ENCODE peak calls at places on chromosomes 4 and X, in five cellular contexts. N is WTC11, M is T47D, G is HEK293T, Q is MCF 10A. D is an unnamed sample.

GRCh38 chr4:180234730-180235129 is 2008.5 kb upstream of the TENM3 start:
- DNase-seq in N (no peak), Q (peak), G (no peak), M (no peak), D (no peak)

GRCh38 chrX:75229774-75230173 is 44.1 kb upstream of the UPRT start:
- DNase-seq in N (no peak), G (no peak), Q (no peak), M (no peak), D (no peak)

GRCh38 chr4:184310171-184310567 is 92.5 kb upstream of the ENPP6 start:
- DNase-seq in Q (peak), N (peak), M (no peak), G (no peak), D (no peak)

GRCh38 chrX:37825225-37825842 is 22.0 kb downstream of the DYNLT3 start:
- DNase-seq in G (peak), Q (peak), N (peak), M (no peak), D (no peak)

GRCh38 chrX:70398899-70399298 is 24.2 kb upstream of the GDPD2 start:
- DNase-seq in M (no peak), G (no peak), Q (peak), N (no peak), D (no peak)

GRCh38 chr4:30525662-30526061 is 194.5 kb upstream of the PCDH7 start:
- DNase-seq in G (no peak), Q (no peak), M (no peak), N (no peak), D (no peak)

GRCh38 chrX:151973262-151973661 is 1.2 kb downstream of the GABRE start:
- DNase-seq in Q (peak), G (no peak), M (no peak), N (no peak), D (no peak)

GRCh38 chr4:104416725-104417363 is 77.8 kb downstream of the CXXC4 start:
- DNase-seq in G (no peak), Q (no peak), M (no peak), N (no peak), D (no peak)

GRCh38 chr4:53313510-53313909 is 52.4 kb downstream of the SCFD2 start:
- DNase-seq in Q (peak), M (peak), N (no peak), G (no peak), D (no peak)

GRCh38 chr4:114005569-114006442 is 26.4 kb upstream of the ARSJ start:
- DNase-seq in N (no peak), Q (peak), M (no peak), G (no peak), D (no peak)

GRCh38 chr4:131974730-131975129 is 1174.4 kb upstream of the PCDH10 start:
- DNase-seq in N (no peak), G (no peak), M (no peak), Q (no peak), D (no peak)

GRCh38 chrX:150201841-150202240 is 161.3 kb upstream of the MAMLD1 start:
- DNase-seq in N (no peak), G (no peak), M (no peak), Q (peak), D (no peak)

GRCh38 chr4:184282251-184282713 is 64.6 kb upstream of the ENPP6 start:
- DNase-seq in Q (peak), N (peak), M (no peak), G (no peak), D (no peak)

GRCh38 chr4:120843840-120844527 is 78.5 kb downstream of the PRDM5 start:
- DNase-seq in Q (no peak), N (peak), G (peak), M (peak), D (no peak)

GRCh38 chrX:49166914-49167739 is 4.6 kb downstream of the MAGIX start:
- DNase-seq in N (no peak), M (no peak), Q (peak), G (no peak), D (no peak)

GRCh38 chr4:47913858-47914218 is 545 bp downstream of the NFXL1 start:
- DNase-seq in M (no peak), N (peak), G (peak), Q (no peak), D (peak)

GRCh38 chrX:45623266-45623665 is 422.6 kb upstream of the DIPK2B start:
- DNase-seq in M (peak), N (no peak), G (no peak), Q (peak), D (no peak)

GRCh38 chr4:133402616-133403015 is 253.5 kb downstream of the PCDH10 start:
- DNase-seq in M (no peak), G (no peak), Q (peak), N (no peak), D (no peak)

GRCh38 chr4:38565271-38566199 is 98.5 kb upstream of the KLF3 start:
- DNase-seq in G (no peak), Q (peak), M (peak), N (no peak), D (no peak)

GRCh38 chr4:143247866-143248265 is 63.1 kb downstream of the USP38 start:
- DNase-seq in G (no peak), M (no peak), Q (no peak), N (no peak), D (no peak)

GRCh38 chrX:133709486-133709885 is 275.9 kb downstream of the GPC3 start:
- DNase-seq in N (no peak), Q (no peak), M (no peak), G (no peak), D (no peak)

GRCh38 chrX:97026406-97026805 is 142.7 kb downstream of the RPA4 start:
- DNase-seq in G (no peak), Q (no peak), N (no peak), M (no peak), D (no peak)

GRCh38 chr4:47071863-47072441 is 40.6 kb downstream of the GABRB1 start:
- DNase-seq in Q (peak), M (no peak), N (no peak), G (no peak), D (no peak)

GRCh38 chr4:98938386-98938785 is 9.5 kb upstream of the EIF4E start:
- DNase-seq in G (no peak), M (no peak), N (no peak), Q (no peak), D (no peak)

GRCh38 chr4:12926189-12927066 is 557.7 kb downstream of the RAB28 start:
- DNase-seq in M (no peak), Q (peak), N (no peak), G (no peak), D (no peak)

GRCh38 chr4:21982087-21982486 is 33.5 kb upstream of the KCNIP4 start:
- DNase-seq in N (no peak), M (no peak), Q (no peak), G (no peak), D (no peak)

GRCh38 chr4:158193171-158193749 is 17.0 kb upstream of the TMEM144 start:
- DNase-seq in M (no peak), Q (peak), G (peak), N (no peak), D (no peak)

GRCh38 chrX:54044877-54045328 is 630 bp upstream of the PHF8 start:
- DNase-seq in G (no peak), Q (no peak), N (no peak), M (no peak), D (no peak)

GRCh38 chr4:183182873-183183725 is 84.0 kb downstream of the WWC2 start:
- DNase-seq in N (peak), Q (peak), M (no peak), G (no peak), D (no peak)

GRCh38 chrX:11792461-11793421 is 34.7 kb downstream of the MSL3 start:
- DNase-seq in G (no peak), Q (no peak), M (no peak), N (no peak), D (peak)

GRCh38 chr4:8547108-8547911 is 32.9 kb upstream of the GPR78 start:
- DNase-seq in N (peak), M (no peak), G (peak), Q (peak), D (peak)

GRCh38 chr4:138758876-138759275 is 256.7 kb upstream of the NOCT start:
- DNase-seq in N (no peak), G (no peak), Q (no peak), M (no peak), D (no peak)

GRCh38 chr4:123102897-123103489 is 180.6 kb upstream of the NUDT6 start:
- DNase-seq in N (no peak), M (peak), Q (peak), G (peak), D (peak)

GRCh38 chr4:40311811-40312346 is 23.3 kb upstream of the CHRNA9 start:
- DNase-seq in M (no peak), N (no peak), Q (peak), G (no peak), D (no peak)

D was measured in GM19239.